ENCODE peak calls at places on chromosome 17, in ten cellular contexts. One of them, this sample, is unnamed.

GRCh38 chr17:43810823-43811222 is 22.1 kb downstream of the MPP3 start:
- DNase-seq in CD8-positive, alpha-beta T cell: no peak
- DNase-seq in RWPE2: no peak
- DNase-seq in neural progenitor cell: no peak
- DNase-seq in skeletal muscle cell: no peak
- DNase-seq in ascending aorta: no peak
- DNase-seq in psoas muscle: no peak
- DNase-seq in mucosa of descending colon: no peak
- DNase-seq in Karpas-422: no peak
- DNase-seq in HepG2: no peak
- DNase-seq in this sample: no peak

GRCh38 chr17:50817142-50817751 is 18.1 kb upstream of the WFIKKN2 start:
- DNase-seq in CD8-positive, alpha-beta T cell: peak
- DNase-seq in RWPE2: no peak
- DNase-seq in neural progenitor cell: peak
- DNase-seq in skeletal muscle cell: no peak
- DNase-seq in ascending aorta: no peak
- DNase-seq in psoas muscle: peak
- DNase-seq in mucosa of descending colon: peak
- DNase-seq in Karpas-422: peak
- DNase-seq in HepG2: no peak
- DNase-seq in this sample: peak

GRCh38 chr17:37742114-37742761 is 2.6 kb downstream of the HNF1B start:
- DNase-seq in CD8-positive, alpha-beta T cell: no peak
- DNase-seq in RWPE2: no peak
- DNase-seq in neural progenitor cell: peak
- DNase-seq in skeletal muscle cell: no peak
- DNase-seq in ascending aorta: no peak
- DNase-seq in psoas muscle: no peak
- DNase-seq in mucosa of descending colon: peak
- DNase-seq in Karpas-422: no peak
- DNase-seq in HepG2: no peak
- DNase-seq in this sample: peak

GRCh38 chr17:37490022-37490587 is 414 bp downstream of the DUSP14 start:
- DNase-seq in CD8-positive, alpha-beta T cell: peak
- DNase-seq in RWPE2: no peak
- DNase-seq in neural progenitor cell: peak
- DNase-seq in skeletal muscle cell: no peak
- DNase-seq in ascending aorta: peak
- DNase-seq in psoas muscle: peak
- DNase-seq in mucosa of descending colon: peak
- DNase-seq in Karpas-422: peak
- DNase-seq in HepG2: peak
- DNase-seq in this sample: peak

GRCh38 chr17:62578757-62579487 is 48.5 kb upstream of the MRC2 start:
- DNase-seq in CD8-positive, alpha-beta T cell: no peak
- DNase-seq in RWPE2: no peak
- DNase-seq in neural progenitor cell: no peak
- DNase-seq in skeletal muscle cell: no peak
- DNase-seq in ascending aorta: no peak
- DNase-seq in psoas muscle: no peak
- DNase-seq in mucosa of descending colon: no peak
- DNase-seq in Karpas-422: no peak
- DNase-seq in HepG2: no peak
- DNase-seq in this sample: no peak

GRCh38 chr17:62827722-62828498 is 19.8 kb upstream of the MARCHF10 start:
- DNase-seq in CD8-positive, alpha-beta T cell: no peak
- DNase-seq in RWPE2: no peak
- DNase-seq in neural progenitor cell: peak
- DNase-seq in skeletal muscle cell: no peak
- DNase-seq in ascending aorta: no peak
- DNase-seq in psoas muscle: no peak
- DNase-seq in mucosa of descending colon: no peak
- DNase-seq in Karpas-422: no peak
- DNase-seq in HepG2: no peak
- DNase-seq in this sample: peak

GRCh38 chr17:50114849-50115357 is 15.1 kb downstream of the SAMD14 start:
- DNase-seq in CD8-positive, alpha-beta T cell: no peak
- DNase-seq in RWPE2: no peak
- DNase-seq in neural progenitor cell: peak
- DNase-seq in skeletal muscle cell: no peak
- DNase-seq in ascending aorta: no peak
- DNase-seq in psoas muscle: no peak
- DNase-seq in mucosa of descending colon: no peak
- DNase-seq in Karpas-422: peak
- DNase-seq in HepG2: peak
- DNase-seq in this sample: peak

GRCh38 chr17:29018788-29019474 is 13.1 kb upstream of the SEZ6 start:
- DNase-seq in CD8-positive, alpha-beta T cell: no peak
- DNase-seq in RWPE2: no peak
- DNase-seq in neural progenitor cell: peak
- DNase-seq in skeletal muscle cell: no peak
- DNase-seq in ascending aorta: no peak
- DNase-seq in psoas muscle: no peak
- DNase-seq in mucosa of descending colon: no peak
- DNase-seq in Karpas-422: no peak
- DNase-seq in HepG2: no peak
- DNase-seq in this sample: no peak

GRCh38 chr17:78357177-78357586 is 2.7 kb downstream of the SOCS3 start:
- DNase-seq in CD8-positive, alpha-beta T cell: no peak
- DNase-seq in RWPE2: no peak
- DNase-seq in neural progenitor cell: no peak
- DNase-seq in skeletal muscle cell: no peak
- DNase-seq in ascending aorta: peak
- DNase-seq in psoas muscle: peak
- DNase-seq in mucosa of descending colon: peak
- DNase-seq in Karpas-422: no peak
- DNase-seq in HepG2: no peak
- DNase-seq in this sample: peak
- H3K4me3 ChIP-seq in CD8-positive, alpha-beta T cell: peak
- H3K4me3 ChIP-seq in RWPE2: no peak
- H3K4me3 ChIP-seq in neural progenitor cell: no peak
- H3K4me3 ChIP-seq in skeletal muscle cell: peak
- H3K4me3 ChIP-seq in ascending aorta: peak
- H3K4me3 ChIP-seq in psoas muscle: peak
- H3K4me3 ChIP-seq in mucosa of descending colon: no peak
- H3K4me3 ChIP-seq in Karpas-422: peak
- H3K4me3 ChIP-seq in HepG2: no peak
- H3K4me3 ChIP-seq in this sample: peak

DNA sequence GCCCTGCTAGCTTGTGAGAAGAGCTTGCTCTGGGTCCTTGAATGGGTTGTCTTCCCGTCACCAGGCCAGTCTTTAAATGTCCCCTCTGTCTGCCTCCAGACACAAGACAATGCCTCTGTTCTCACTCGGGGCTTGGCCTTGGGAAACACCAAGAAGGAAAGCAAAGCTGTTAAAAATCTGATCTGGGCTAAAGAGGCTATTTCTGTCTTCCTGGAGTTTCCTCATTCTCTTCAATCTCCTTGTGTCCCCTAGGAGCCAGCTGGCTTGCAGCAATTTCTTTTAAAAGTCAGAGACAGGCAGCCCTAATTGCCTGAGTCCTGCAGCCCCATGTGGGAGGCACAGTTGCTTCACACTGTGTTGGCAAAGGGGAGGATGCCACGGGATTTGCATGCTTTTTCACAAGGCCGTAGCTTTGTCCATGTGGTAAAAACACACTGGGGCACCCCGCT is 2.6 kb downstream of the DNAI2 start:
- DNase-seq in CD8-positive, alpha-beta T cell: no peak
- DNase-seq in RWPE2: no peak
- DNase-seq in neural progenitor cell: peak
- DNase-seq in skeletal muscle cell: no peak
- DNase-seq in ascending aorta: no peak
- DNase-seq in psoas muscle: peak
- DNase-seq in mucosa of descending colon: no peak
- DNase-seq in Karpas-422: no peak
- DNase-seq in HepG2: no peak
- DNase-seq in this sample: no peak
- H3K4me3 ChIP-seq in CD8-positive, alpha-beta T cell: no peak
- H3K4me3 ChIP-seq in RWPE2: no peak
- H3K4me3 ChIP-seq in neural progenitor cell: no peak
- H3K4me3 ChIP-seq in skeletal muscle cell: no peak
- H3K4me3 ChIP-seq in ascending aorta: no peak
- H3K4me3 ChIP-seq in psoas muscle: no peak
- H3K4me3 ChIP-seq in mucosa of descending colon: no peak
- H3K4me3 ChIP-seq in Karpas-422: no peak
- H3K4me3 ChIP-seq in HepG2: no peak
- H3K4me3 ChIP-seq in this sample: peak

GRCh38 chr17:16438557-16439302 is 23.4 kb downstream of the TRPV2 start:
- DNase-seq in CD8-positive, alpha-beta T cell: peak
- DNase-seq in RWPE2: peak
- DNase-seq in neural progenitor cell: peak
- DNase-seq in skeletal muscle cell: peak
- DNase-seq in ascending aorta: peak
- DNase-seq in psoas muscle: peak
- DNase-seq in mucosa of descending colon: peak
- DNase-seq in Karpas-422: peak
- DNase-seq in HepG2: peak
- DNase-seq in this sample: peak
- H3K4me3 ChIP-seq in CD8-positive, alpha-beta T cell: peak
- H3K4me3 ChIP-seq in RWPE2: peak
- H3K4me3 ChIP-seq in neural progenitor cell: peak
- H3K4me3 ChIP-seq in skeletal muscle cell: peak
- H3K4me3 ChIP-seq in ascending aorta: peak
- H3K4me3 ChIP-seq in psoas muscle: peak
- H3K4me3 ChIP-seq in mucosa of descending colon: peak
- H3K4me3 ChIP-seq in Karpas-422: peak
- H3K4me3 ChIP-seq in HepG2: peak
- H3K4me3 ChIP-seq in this sample: peak

GRCh38 chr17:2723997-2724782 is 12.6 kb upstream of the CLUH start:
- DNase-seq in CD8-positive, alpha-beta T cell: no peak
- DNase-seq in RWPE2: no peak
- DNase-seq in neural progenitor cell: peak
- DNase-seq in skeletal muscle cell: no peak
- DNase-seq in ascending aorta: no peak
- DNase-seq in psoas muscle: peak
- DNase-seq in mucosa of descending colon: peak
- DNase-seq in Karpas-422: no peak
- DNase-seq in HepG2: no peak
- DNase-seq in this sample: no peak
- H3K4me3 ChIP-seq in CD8-positive, alpha-beta T cell: no peak
- H3K4me3 ChIP-seq in RWPE2: peak
- H3K4me3 ChIP-seq in neural progenitor cell: peak
- H3K4me3 ChIP-seq in skeletal muscle cell: peak
- H3K4me3 ChIP-seq in ascending aorta: peak
- H3K4me3 ChIP-seq in psoas muscle: peak
- H3K4me3 ChIP-seq in mucosa of descending colon: no peak
- H3K4me3 ChIP-seq in Karpas-422: no peak
- H3K4me3 ChIP-seq in HepG2: no peak
- H3K4me3 ChIP-seq in this sample: no peak

DNA sequence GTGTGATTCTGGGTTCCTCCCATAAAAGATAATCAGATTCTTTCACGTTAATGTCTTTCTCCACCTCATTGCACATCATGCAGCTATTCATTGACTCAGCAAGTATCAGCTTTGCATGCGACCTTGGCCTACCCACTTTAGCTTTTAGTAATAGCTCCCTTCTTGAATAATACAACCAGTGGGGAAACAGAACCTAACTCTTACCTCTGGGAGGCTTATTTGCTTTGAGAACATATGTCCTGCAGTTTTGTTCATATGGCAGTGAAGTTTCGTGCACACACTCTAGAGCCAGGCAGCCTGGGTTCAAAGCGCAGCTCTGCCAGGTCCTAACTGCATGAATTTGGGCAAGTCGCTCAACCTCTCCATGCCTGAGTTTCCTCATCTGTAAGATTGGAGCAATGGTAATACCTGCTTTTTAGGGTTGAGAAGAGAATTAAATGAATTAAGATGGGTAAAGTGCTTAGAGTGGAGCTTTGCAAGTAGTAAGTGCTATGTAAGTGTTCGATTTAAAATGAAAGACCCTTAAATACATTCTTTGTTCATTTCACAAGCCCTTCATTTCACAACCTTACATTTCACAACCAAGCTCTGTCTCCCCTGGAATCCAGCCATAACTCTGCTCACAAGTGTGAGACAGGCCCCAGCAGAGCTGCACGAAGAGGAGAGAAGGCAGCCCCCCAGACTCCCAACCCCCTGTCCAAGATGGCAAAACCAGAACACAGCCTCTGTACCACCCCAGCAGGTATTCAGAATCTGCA is 29.3 kb downstream of the MAPT start:
- DNase-seq in CD8-positive, alpha-beta T cell: no peak
- DNase-seq in RWPE2: no peak
- DNase-seq in neural progenitor cell: no peak
- DNase-seq in skeletal muscle cell: peak
- DNase-seq in ascending aorta: no peak
- DNase-seq in psoas muscle: no peak
- DNase-seq in mucosa of descending colon: no peak
- DNase-seq in Karpas-422: peak
- DNase-seq in HepG2: peak
- DNase-seq in this sample: peak
- H3K4me3 ChIP-seq in CD8-positive, alpha-beta T cell: no peak
- H3K4me3 ChIP-seq in RWPE2: no peak
- H3K4me3 ChIP-seq in neural progenitor cell: no peak
- H3K4me3 ChIP-seq in skeletal muscle cell: no peak
- H3K4me3 ChIP-seq in ascending aorta: no peak
- H3K4me3 ChIP-seq in psoas muscle: no peak
- H3K4me3 ChIP-seq in mucosa of descending colon: no peak
- H3K4me3 ChIP-seq in Karpas-422: no peak
- H3K4me3 ChIP-seq in HepG2: peak
- H3K4me3 ChIP-seq in this sample: peak

DNA sequence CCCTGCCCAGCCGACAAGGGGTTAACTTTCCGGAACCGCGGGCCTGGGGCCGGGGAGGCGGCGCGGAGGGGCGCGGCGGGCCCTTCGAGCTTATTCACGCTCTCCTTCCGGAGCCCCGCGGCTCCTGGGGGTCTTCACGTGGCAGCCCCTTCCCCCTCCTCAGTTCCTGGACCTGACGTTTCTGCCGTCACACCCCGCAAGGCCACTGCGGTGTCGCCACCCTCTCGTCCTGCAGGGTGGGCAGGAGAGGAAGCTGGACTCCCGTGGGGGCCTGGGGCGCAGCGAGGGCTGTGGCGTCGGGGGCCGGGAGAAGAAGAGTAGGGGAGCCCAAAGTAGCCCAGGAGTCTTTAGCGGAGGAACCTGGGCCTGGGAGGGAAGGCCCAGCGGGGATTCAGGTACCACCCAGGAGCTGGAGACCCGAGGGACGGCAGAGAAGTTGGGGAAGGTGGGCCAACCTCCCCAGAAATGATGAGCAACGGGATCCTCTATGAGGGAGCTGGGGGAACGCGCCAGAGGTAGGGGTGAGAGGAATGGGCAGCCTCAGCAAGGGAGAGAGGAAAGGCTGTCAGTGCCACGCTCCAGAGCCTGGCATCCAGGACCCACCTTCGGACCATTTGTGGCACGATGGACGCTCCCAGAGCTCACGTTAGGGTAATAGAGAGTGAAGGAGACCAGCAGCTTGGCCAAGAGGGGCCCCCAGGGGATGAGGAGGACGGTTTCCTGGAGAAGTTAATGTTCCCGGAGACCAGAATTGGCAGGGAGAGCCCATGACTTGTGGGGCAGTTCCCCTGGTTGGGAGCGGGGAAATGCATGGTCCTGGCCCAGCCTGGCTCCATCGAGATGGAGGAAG is 3.3 kb upstream of the HIC1 start:
- DNase-seq in CD8-positive, alpha-beta T cell: no peak
- DNase-seq in RWPE2: no peak
- DNase-seq in neural progenitor cell: no peak
- DNase-seq in skeletal muscle cell: no peak
- DNase-seq in ascending aorta: no peak
- DNase-seq in psoas muscle: peak
- DNase-seq in mucosa of descending colon: no peak
- DNase-seq in Karpas-422: no peak
- DNase-seq in HepG2: no peak
- DNase-seq in this sample: no peak
- H3K4me3 ChIP-seq in CD8-positive, alpha-beta T cell: no peak
- H3K4me3 ChIP-seq in RWPE2: no peak
- H3K4me3 ChIP-seq in neural progenitor cell: peak
- H3K4me3 ChIP-seq in skeletal muscle cell: no peak
- H3K4me3 ChIP-seq in ascending aorta: peak
- H3K4me3 ChIP-seq in psoas muscle: peak
- H3K4me3 ChIP-seq in mucosa of descending colon: no peak
- H3K4me3 ChIP-seq in Karpas-422: no peak
- H3K4me3 ChIP-seq in HepG2: peak
- H3K4me3 ChIP-seq in this sample: no peak

This sample was measured in adipocyte.